ENCODE peak calls at places on chromosomes 3 and 15, in eight cellular contexts. One of them, this sample, is unnamed.

GRCh38 chr3:30689202-30689641 is 82.8 kb downstream of the TGFBR2 start:
- DNase-seq in frontal cortex: no peak
- DNase-seq in fibroblast of the conjunctiva: no peak
- DNase-seq in upper lobe of right lung: no peak
- DNase-seq in foreskin fibroblast: peak
- DNase-seq in pulmonary artery endothelial cell: peak
- DNase-seq in GM13977: no peak
- DNase-seq in ELR: peak
- DNase-seq in this sample: no peak

GRCh38 chr3:51642462-51642861 is 28.6 kb upstream of the TEX264 start:
- DNase-seq in frontal cortex: no peak
- DNase-seq in fibroblast of the conjunctiva: no peak
- DNase-seq in upper lobe of right lung: no peak
- DNase-seq in foreskin fibroblast: peak
- DNase-seq in pulmonary artery endothelial cell: no peak
- DNase-seq in GM13977: no peak
- DNase-seq in ELR: peak
- DNase-seq in this sample: no peak

GRCh38 chr3:183764854-183765731 is 60.3 kb downstream of the MAP6D1 start:
- DNase-seq in frontal cortex: no peak
- DNase-seq in fibroblast of the conjunctiva: no peak
- DNase-seq in upper lobe of right lung: no peak
- DNase-seq in foreskin fibroblast: peak
- DNase-seq in pulmonary artery endothelial cell: no peak
- DNase-seq in GM13977: no peak
- DNase-seq in ELR: peak
- DNase-seq in this sample: no peak

GRCh38 chr3:139202959-139203349 is 140.9 kb upstream of the MRPS22 start:
- DNase-seq in frontal cortex: no peak
- DNase-seq in fibroblast of the conjunctiva: no peak
- DNase-seq in upper lobe of right lung: no peak
- DNase-seq in foreskin fibroblast: no peak
- DNase-seq in pulmonary artery endothelial cell: no peak
- DNase-seq in GM13977: no peak
- DNase-seq in ELR: no peak
- DNase-seq in this sample: no peak

GRCh38 chr3:13612829-13613228 is 63.9 kb downstream of the FBLN2 start:
- DNase-seq in frontal cortex: no peak
- DNase-seq in fibroblast of the conjunctiva: peak
- DNase-seq in upper lobe of right lung: no peak
- DNase-seq in foreskin fibroblast: peak
- DNase-seq in pulmonary artery endothelial cell: no peak
- DNase-seq in GM13977: no peak
- DNase-seq in ELR: no peak
- DNase-seq in this sample: no peak

GRCh38 chr3:87167634-87168456 is 59.3 kb upstream of the CHMP2B start:
- DNase-seq in frontal cortex: no peak
- DNase-seq in fibroblast of the conjunctiva: peak
- DNase-seq in upper lobe of right lung: no peak
- DNase-seq in foreskin fibroblast: peak
- DNase-seq in pulmonary artery endothelial cell: no peak
- DNase-seq in GM13977: peak
- DNase-seq in ELR: peak
- DNase-seq in this sample: no peak

GRCh38 chr3:172915911-172916514 is 165.5 kb downstream of the ECT2 start:
- DNase-seq in frontal cortex: no peak
- DNase-seq in fibroblast of the conjunctiva: no peak
- DNase-seq in upper lobe of right lung: no peak
- DNase-seq in foreskin fibroblast: no peak
- DNase-seq in pulmonary artery endothelial cell: no peak
- DNase-seq in GM13977: no peak
- DNase-seq in ELR: no peak
- DNase-seq in this sample: no peak

GRCh38 chr3:185936814-185937688 is 763 bp downstream of the TRA2B start:
- DNase-seq in frontal cortex: peak
- DNase-seq in fibroblast of the conjunctiva: peak
- DNase-seq in upper lobe of right lung: peak
- DNase-seq in foreskin fibroblast: peak
- DNase-seq in pulmonary artery endothelial cell: no peak
- DNase-seq in GM13977: peak
- DNase-seq in ELR: peak
- DNase-seq in this sample: peak

GRCh38 chr3:89072671-89073070 is 34.8 kb upstream of the EPHA3 start:
- DNase-seq in frontal cortex: no peak
- DNase-seq in fibroblast of the conjunctiva: no peak
- DNase-seq in upper lobe of right lung: no peak
- DNase-seq in foreskin fibroblast: no peak
- DNase-seq in pulmonary artery endothelial cell: no peak
- DNase-seq in GM13977: no peak
- DNase-seq in ELR: no peak
- DNase-seq in this sample: no peak

GRCh38 chr15:73694419-73694818 is 10.2 kb downstream of the CD276 start:
- DNase-seq in frontal cortex: no peak
- DNase-seq in fibroblast of the conjunctiva: peak
- DNase-seq in upper lobe of right lung: no peak
- DNase-seq in foreskin fibroblast: peak
- DNase-seq in pulmonary artery endothelial cell: no peak
- DNase-seq in GM13977: no peak
- DNase-seq in ELR: no peak
- DNase-seq in this sample: no peak

GRCh38 chr3:193972816-193973215 is 163.1 kb upstream of the HES1 start:
- DNase-seq in frontal cortex: no peak
- DNase-seq in fibroblast of the conjunctiva: no peak
- DNase-seq in upper lobe of right lung: no peak
- DNase-seq in foreskin fibroblast: no peak
- DNase-seq in pulmonary artery endothelial cell: no peak
- DNase-seq in GM13977: no peak
- DNase-seq in ELR: no peak
- DNase-seq in this sample: no peak

GRCh38 chr3:94076055-94076454 is 13.2 kb downstream of the NSUN3 start:
- DNase-seq in frontal cortex: no peak
- DNase-seq in fibroblast of the conjunctiva: no peak
- DNase-seq in upper lobe of right lung: no peak
- DNase-seq in foreskin fibroblast: peak
- DNase-seq in pulmonary artery endothelial cell: no peak
- DNase-seq in GM13977: no peak
- DNase-seq in ELR: peak
- DNase-seq in this sample: no peak

GRCh38 chr3:54900954-54901591 is 26.8 kb downstream of the LRTM1 start:
- DNase-seq in frontal cortex: no peak
- DNase-seq in fibroblast of the conjunctiva: no peak
- DNase-seq in upper lobe of right lung: no peak
- DNase-seq in foreskin fibroblast: peak
- DNase-seq in pulmonary artery endothelial cell: no peak
- DNase-seq in GM13977: no peak
- DNase-seq in ELR: no peak
- DNase-seq in this sample: no peak

GRCh38 chr3:52225452-52226228 is at the start of gene TLR9:
- DNase-seq in frontal cortex: no peak
- DNase-seq in fibroblast of the conjunctiva: no peak
- DNase-seq in upper lobe of right lung: peak
- DNase-seq in foreskin fibroblast: no peak
- DNase-seq in pulmonary artery endothelial cell: no peak
- DNase-seq in GM13977: peak
- DNase-seq in ELR: no peak
- DNase-seq in this sample: no peak

GRCh38 chr15:78368115-78368514 is 28.0 kb downstream of the CRABP1 start:
- DNase-seq in frontal cortex: no peak
- DNase-seq in fibroblast of the conjunctiva: no peak
- DNase-seq in upper lobe of right lung: no peak
- DNase-seq in foreskin fibroblast: no peak
- DNase-seq in pulmonary artery endothelial cell: no peak
- DNase-seq in GM13977: no peak
- DNase-seq in ELR: no peak
- DNase-seq in this sample: no peak

GRCh38 chr3:159273070-159273469 is 471.2 kb downstream of the MFSD1 start:
- DNase-seq in frontal cortex: no peak
- DNase-seq in fibroblast of the conjunctiva: no peak
- DNase-seq in upper lobe of right lung: no peak
- DNase-seq in foreskin fibroblast: no peak
- DNase-seq in pulmonary artery endothelial cell: no peak
- DNase-seq in GM13977: no peak
- DNase-seq in ELR: no peak
- DNase-seq in this sample: no peak

GRCh38 chr3:56682458-56683121 is 475 bp downstream of the TASOR start:
- DNase-seq in frontal cortex: peak
- DNase-seq in fibroblast of the conjunctiva: peak
- DNase-seq in upper lobe of right lung: peak
- DNase-seq in foreskin fibroblast: peak
- DNase-seq in pulmonary artery endothelial cell: no peak
- DNase-seq in GM13977: peak
- DNase-seq in ELR: peak
- DNase-seq in this sample: peak

GRCh38 chr3:31531465-31531991 is 1.2 kb upstream of the STT3B start:
- DNase-seq in frontal cortex: no peak
- DNase-seq in fibroblast of the conjunctiva: no peak
- DNase-seq in upper lobe of right lung: no peak
- DNase-seq in foreskin fibroblast: no peak
- DNase-seq in pulmonary artery endothelial cell: no peak
- DNase-seq in GM13977: no peak
- DNase-seq in ELR: no peak
- DNase-seq in this sample: no peak

GRCh38 chr3:193831495-193832455 is 238.8 kb downstream of the OPA1 start:
- DNase-seq in frontal cortex: peak
- DNase-seq in fibroblast of the conjunctiva: no peak
- DNase-seq in upper lobe of right lung: no peak
- DNase-seq in foreskin fibroblast: no peak
- DNase-seq in pulmonary artery endothelial cell: no peak
- DNase-seq in GM13977: peak
- DNase-seq in ELR: no peak
- DNase-seq in this sample: no peak

GRCh38 chr15:77944002-77944867 is 133.3 kb downstream of the TBC1D2B start:
- DNase-seq in frontal cortex: peak
- DNase-seq in fibroblast of the conjunctiva: peak
- DNase-seq in upper lobe of right lung: peak
- DNase-seq in foreskin fibroblast: peak
- DNase-seq in pulmonary artery endothelial cell: peak
- DNase-seq in GM13977: peak
- DNase-seq in ELR: peak
- DNase-seq in this sample: peak

GRCh38 chr15:55796321-55796965 is 53.5 kb upstream of the PRTG start:
- DNase-seq in frontal cortex: no peak
- DNase-seq in fibroblast of the conjunctiva: no peak
- DNase-seq in upper lobe of right lung: no peak
- DNase-seq in foreskin fibroblast: peak
- DNase-seq in pulmonary artery endothelial cell: no peak
- DNase-seq in GM13977: no peak
- DNase-seq in ELR: peak
- DNase-seq in this sample: no peak

GRCh38 chr15:79474252-79474651 is 42.1 kb downstream of the MINAR1 start:
- DNase-seq in frontal cortex: no peak
- DNase-seq in fibroblast of the conjunctiva: no peak
- DNase-seq in upper lobe of right lung: no peak
- DNase-seq in foreskin fibroblast: no peak
- DNase-seq in pulmonary artery endothelial cell: no peak
- DNase-seq in GM13977: no peak
- DNase-seq in ELR: no peak
- DNase-seq in this sample: no peak

GRCh38 chr3:136305879-136306278 is 55.7 kb downstream of the PCCB start:
- DNase-seq in frontal cortex: no peak
- DNase-seq in fibroblast of the conjunctiva: peak
- DNase-seq in upper lobe of right lung: no peak
- DNase-seq in foreskin fibroblast: peak
- DNase-seq in pulmonary artery endothelial cell: no peak
- DNase-seq in GM13977: no peak
- DNase-seq in ELR: no peak
- DNase-seq in this sample: no peak

GRCh38 chr3:162217603-162218002 is 721.0 kb downstream of the OTOL1 start:
- DNase-seq in frontal cortex: no peak
- DNase-seq in fibroblast of the conjunctiva: peak
- DNase-seq in upper lobe of right lung: no peak
- DNase-seq in foreskin fibroblast: peak
- DNase-seq in pulmonary artery endothelial cell: no peak
- DNase-seq in GM13977: no peak
- DNase-seq in ELR: no peak
- DNase-seq in this sample: no peak

GRCh38 chr3:56205406-56205805 is 262.9 kb downstream of the ERC2 start:
- DNase-seq in frontal cortex: no peak
- DNase-seq in fibroblast of the conjunctiva: no peak
- DNase-seq in upper lobe of right lung: no peak
- DNase-seq in foreskin fibroblast: no peak
- DNase-seq in pulmonary artery endothelial cell: no peak
- DNase-seq in GM13977: no peak
- DNase-seq in ELR: no peak
- DNase-seq in this sample: no peak

GRCh38 chr3:41198526-41198925 is 779 bp upstream of the CTNNB1 start:
- DNase-seq in frontal cortex: peak
- DNase-seq in fibroblast of the conjunctiva: no peak
- DNase-seq in upper lobe of right lung: no peak
- DNase-seq in foreskin fibroblast: peak
- DNase-seq in pulmonary artery endothelial cell: no peak
- DNase-seq in GM13977: no peak
- DNase-seq in ELR: no peak
- DNase-seq in this sample: peak

GRCh38 chr3:72144773-72145505 is 360.0 kb upstream of the PROK2 start:
- DNase-seq in frontal cortex: no peak
- DNase-seq in fibroblast of the conjunctiva: no peak
- DNase-seq in upper lobe of right lung: no peak
- DNase-seq in foreskin fibroblast: no peak
- DNase-seq in pulmonary artery endothelial cell: no peak
- DNase-seq in GM13977: peak
- DNase-seq in ELR: no peak
- DNase-seq in this sample: peak

GRCh38 chr3:71389911-71390573 is 193.5 kb downstream of the FOXP1 start:
- DNase-seq in frontal cortex: no peak
- DNase-seq in fibroblast of the conjunctiva: peak
- DNase-seq in upper lobe of right lung: peak
- DNase-seq in foreskin fibroblast: peak
- DNase-seq in pulmonary artery endothelial cell: peak
- DNase-seq in GM13977: no peak
- DNase-seq in ELR: no peak
- DNase-seq in this sample: peak

GRCh38 chr3:66675383-66675782 is 174.6 kb upstream of the LRIG1 start:
- DNase-seq in frontal cortex: no peak
- DNase-seq in fibroblast of the conjunctiva: no peak
- DNase-seq in upper lobe of right lung: no peak
- DNase-seq in foreskin fibroblast: peak
- DNase-seq in pulmonary artery endothelial cell: no peak
- DNase-seq in GM13977: no peak
- DNase-seq in ELR: peak
- DNase-seq in this sample: no peak

GRCh38 chr15:88636039-88636438 is 2.8 kb upstream of the ISG20 start:
- DNase-seq in frontal cortex: no peak
- DNase-seq in fibroblast of the conjunctiva: no peak
- DNase-seq in upper lobe of right lung: no peak
- DNase-seq in foreskin fibroblast: no peak
- DNase-seq in pulmonary artery endothelial cell: no peak
- DNase-seq in GM13977: no peak
- DNase-seq in ELR: no peak
- DNase-seq in this sample: no peak

GRCh38 chr3:18752273-18752934 is 327.3 kb upstream of the SATB1 start:
- DNase-seq in frontal cortex: no peak
- DNase-seq in fibroblast of the conjunctiva: no peak
- DNase-seq in upper lobe of right lung: no peak
- DNase-seq in foreskin fibroblast: no peak
- DNase-seq in pulmonary artery endothelial cell: no peak
- DNase-seq in GM13977: no peak
- DNase-seq in ELR: no peak
- DNase-seq in this sample: no peak

GRCh38 chr3:72345237-72345878 is 502.9 kb downstream of the SHQ1 start:
- DNase-seq in frontal cortex: no peak
- DNase-seq in fibroblast of the conjunctiva: no peak
- DNase-seq in upper lobe of right lung: no peak
- DNase-seq in foreskin fibroblast: no peak
- DNase-seq in pulmonary artery endothelial cell: no peak
- DNase-seq in GM13977: no peak
- DNase-seq in ELR: peak
- DNase-seq in this sample: no peak

GRCh38 chr15:71364117-71364584 is 248.9 kb downstream of the THSD4 start:
- DNase-seq in frontal cortex: no peak
- DNase-seq in fibroblast of the conjunctiva: no peak
- DNase-seq in upper lobe of right lung: no peak
- DNase-seq in foreskin fibroblast: peak
- DNase-seq in pulmonary artery endothelial cell: no peak
- DNase-seq in GM13977: no peak
- DNase-seq in ELR: no peak
- DNase-seq in this sample: no peak

GRCh38 chr15:95142441-95142840 is 911.1 kb downstream of the MCTP2 start:
- DNase-seq in frontal cortex: no peak
- DNase-seq in fibroblast of the conjunctiva: no peak
- DNase-seq in upper lobe of right lung: no peak
- DNase-seq in foreskin fibroblast: no peak
- DNase-seq in pulmonary artery endothelial cell: no peak
- DNase-seq in GM13977: no peak
- DNase-seq in ELR: no peak
- DNase-seq in this sample: no peak

This sample was measured in left cardiac atrium.